ENCODE peak calls at places on chromosomes 7 and 10, in five cellular contexts. S, F, L, N and U are unnamed samples.
A peak's percentile ranks its signal among the peaks of the same experiment; 100 is the strongest.

GRCh38 chr10:74987339-74988054 is 124.0 kb upstream of the SAMD8 start:
- DNase-seq in S (no peak), F (no peak), N (no peak), L (no peak), U (no peak)

GRCh38 chr7:19095461-19095860 is 22.0 kb downstream of the TWIST1 start:
- DNase-seq in S (no peak), N (no peak), L (no peak), F (no peak), U (no peak)

GRCh38 chr10:95467162-95467599 is 94.0 kb downstream of the SORBS1 start:
- DNase-seq in S (no peak), N (no peak), L (no peak), F (peak; percentile 61), U (no peak)

GRCh38 chr7:29350351-29350750 is 155.8 kb downstream of the CHN2 start:
- DNase-seq in L (no peak), S (no peak), F (no peak), N (peak; percentile 40), U (no peak)

GRCh38 chr7:44101966-44102845 is 1.9 kb upstream of the AEBP1 start:
- DNase-seq in L (peak; percentile 47), S (no peak), F (no peak), N (peak; percentile 61), U (peak; percentile 83)

GRCh38 chr10:124185074-124185473 is 91.7 kb upstream of the CHST15 start:
- DNase-seq in L (no peak), S (no peak), F (no peak), N (no peak), U (no peak)

GRCh38 chr7:12062062-12062461 is 149.0 kb upstream of the TMEM106B start:
- DNase-seq in N (no peak), F (no peak), S (no peak), L (no peak), U (no peak)

GRCh38 chr10:71984798-71985388 is 20.7 kb downstream of the CHST3 start:
- DNase-seq in S (no peak), F (no peak), L (no peak), N (no peak), U (no peak)

GRCh38 chr7:6290345-6290744 is 17.9 kb upstream of the CYTH3 start:
- DNase-seq in S (no peak), N (no peak), F (no peak), L (no peak), U (no peak)

GRCh38 chr7:108659867-108660266 is 90.2 kb downstream of the DNAJB9 start:
- DNase-seq in N (no peak), F (no peak), L (no peak), S (no peak), U (no peak)

GRCh38 chr7:124655990-124656389 is 109.6 kb downstream of the GPR37 start:
- DNase-seq in S (no peak), N (no peak), L (no peak), F (no peak), U (no peak)

GRCh38 chr7:152392254-152392653 is 43.5 kb downstream of the KMT2C start:
- DNase-seq in F (no peak), S (no peak), L (no peak), N (no peak), U (no peak)

GRCh38 chr7:135673360-135673706 is 11.0 kb downstream of the STMP1 start:
- DNase-seq in N (peak; percentile 93), L (no peak), F (no peak), S (no peak), U (no peak)

GRCh38 chr7:44415047-44415446 is 75.4 kb downstream of the NUDCD3 start:
- DNase-seq in F (no peak), L (no peak), S (no peak), N (peak; percentile 65), U (no peak)

GRCh38 chr7:45919231-45919825 is 1.7 kb downstream of the IGFBP3 start:
- DNase-seq in L (no peak), N (no peak), F (no peak), S (no peak), U (no peak)

GRCh38 chr10:101014966-101015581 is 15.5 kb downstream of the LZTS2 start:
- DNase-seq in L (no peak), S (no peak), F (no peak), N (peak; percentile 90), U (peak; percentile 42)

GRCh38 chr7:32206488-32206887 is 136.3 kb upstream of the PDE1C start:
- DNase-seq in N (no peak), F (no peak), S (no peak), L (no peak), U (no peak)

GRCh38 chr7:32204361-32205018 is 134.3 kb upstream of the PDE1C start:
- DNase-seq in F (peak; percentile 60), L (peak; percentile 47), N (peak; percentile 84), S (peak; percentile 40), U (peak; percentile 32)

GRCh38 chr7:32212321-32212720 is 142.1 kb upstream of the PDE1C start:
- DNase-seq in F (no peak), L (no peak), S (no peak), N (no peak), U (no peak)

GRCh38 chr7:32206987-32207386 is 136.8 kb upstream of the PDE1C start:
- DNase-seq in N (peak; percentile 25), S (no peak), F (peak; percentile 47), L (no peak), U (no peak)
- TF ChIP-seq CTCF in N (peak; percentile 26), S (peak; percentile 65), F (peak; percentile 54), L (peak; percentile 39), U (peak; percentile 47)

DNA sequence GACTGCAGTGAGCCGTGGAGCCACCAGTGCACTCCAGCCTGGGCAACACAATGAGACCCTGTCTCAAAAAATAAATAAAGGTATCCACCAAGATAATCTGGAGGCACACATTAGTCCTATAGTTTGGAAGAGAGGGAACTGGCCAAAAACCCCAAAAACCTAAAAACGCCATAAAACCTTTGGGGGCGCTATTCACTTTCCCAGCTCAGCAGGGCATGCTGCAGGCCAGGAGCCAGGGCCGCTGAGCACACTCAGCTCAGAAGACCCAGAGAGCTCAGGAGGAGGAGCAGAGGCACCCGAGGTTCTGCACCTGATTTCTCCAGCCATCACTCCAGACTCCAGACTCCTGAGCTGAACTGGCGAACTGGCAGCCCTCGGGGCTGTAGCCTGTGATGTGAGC is 167.2 kb upstream of the IMMP2L start:
- DNase-seq in L (no peak), S (no peak), N (no peak), F (no peak), U (no peak)
- TF ChIP-seq CTCF in L (no peak), S (no peak), N (no peak), F (no peak), U (no peak)

GRCh38 chr10:112456533-112456932 is 9.5 kb downstream of the VTI1A start:
- DNase-seq in S (no peak), L (no peak), N (no peak), F (no peak), U (no peak)
- TF ChIP-seq CTCF in S (no peak), L (no peak), N (no peak), F (no peak), U (no peak)

GRCh38 chr7:138282997-138283396 is 177.1 kb upstream of the TRIM24 start:
- DNase-seq in F (no peak), S (no peak), N (peak; percentile 6), L (no peak), U (no peak)

GRCh38 chr7:138278601-138279000 is 181.5 kb upstream of the TRIM24 start:
- DNase-seq in S (no peak), N (peak; percentile 48), L (no peak), F (no peak), U (no peak)
- TF ChIP-seq CTCF in S (no peak), N (no peak), L (no peak), F (no peak), U (no peak)

GRCh38 chr7:27329917-27330316 is 87.3 kb downstream of the EVX1 start:
- DNase-seq in F (no peak), N (no peak), S (no peak), L (no peak), U (no peak)
- TF ChIP-seq CTCF in F (peak; percentile 37), N (peak; percentile 17), S (no peak), L (peak; percentile 6), U (no peak)

GRCh38 chr10:133249975-133250754 is 12.5 kb downstream of the VENTX start:
- DNase-seq in L (no peak), F (no peak), S (no peak), N (no peak), U (no peak)

GRCh38 chr10:133247681-133248333 is 10.2 kb downstream of the VENTX start:
- DNase-seq in F (no peak), S (no peak), L (no peak), N (no peak), U (no peak)

GRCh38 chr10:133251388-133252222 is 13.9 kb downstream of the VENTX start:
- DNase-seq in L (no peak), S (no peak), N (no peak), F (no peak), U (no peak)

GRCh38 chr10:133248334-133248715 is 10.7 kb downstream of the VENTX start:
- DNase-seq in L (no peak), F (no peak), S (no peak), N (no peak), U (no peak)

GRCh38 chr10:133249094-133249780 is 11.6 kb downstream of the VENTX start:
- DNase-seq in F (no peak), N (no peak), L (no peak), S (no peak), U (no peak)
- TF ChIP-seq CTCF in F (peak; percentile 12), N (no peak), L (no peak), S (no peak), U (no peak)